ENCODE peak calls at places on chromosomes 4 and X, in six cellular contexts. U is astrocyte, A is lower lobe of right lung, Q is vagina, N is DMS 273 treated with DMSO at 0.1 percent for 48 hours, H is PC-3. O is an unnamed sample.

GRCh38 chr4:1312821-1313640 is 23.3 kb downstream of the MAEA start:
- DNase-seq in H (no peak), U (no peak), A (no peak), N (no peak), Q (no peak), O (no peak)

GRCh38 chrX:40871385-40872082 is 136.2 kb upstream of the MED14 start:
- DNase-seq in Q (no peak), U (peak; percentile 37), N (no peak), A (no peak), H (peak; percentile 18), O (peak; percentile 37)

GRCh38 chr4:109078724-109079123 is 223.7 kb downstream of the COL25A1 start:
- DNase-seq in H (no peak), N (no peak), A (no peak), Q (no peak), U (peak; percentile 95), O (peak; percentile 81)

GRCh38 chrX:133265331-133265730 is 47.2 kb upstream of the TFDP3 start:
- DNase-seq in U (peak; percentile 34), H (no peak), Q (no peak), A (peak; percentile 44), N (no peak), O (no peak)

GRCh38 chrX:16148896-16149295 is 18.4 kb upstream of the MAGEB17 start:
- DNase-seq in Q (no peak), A (no peak), N (no peak), U (no peak), H (peak; percentile 88), O (no peak)

GRCh38 chrX:150680974-150681373 is 12.2 kb upstream of the MTMR1 start:
- DNase-seq in Q (no peak), N (no peak), U (no peak), A (no peak), H (peak; percentile 66), O (peak; percentile 34)

GRCh38 chr4:67922697-67923096 is 38.9 kb upstream of the TMPRSS11D start:
- DNase-seq in A (no peak), U (peak; percentile 71), N (no peak), Q (no peak), H (no peak), O (no peak)

GRCh38 chrX:9907645-9908387 is 59.3 kb upstream of the CLDN34 start:
- DNase-seq in H (peak; percentile 94), U (peak; percentile 93), N (no peak), A (no peak), Q (no peak), O (peak; percentile 94)

GRCh38 chrX:8042304-8042703 is 115.1 kb upstream of the PNPLA4 start:
- DNase-seq in Q (no peak), H (peak; percentile 31), N (no peak), A (no peak), U (no peak), O (no peak)

GRCh38 chr4:123250843-123251242 is 145.8 kb upstream of the SPRY1 start:
- DNase-seq in A (no peak), Q (no peak), N (no peak), U (peak; percentile 60), H (no peak), O (peak; percentile 93)

GRCh38 chrX:123348468-123348867 is 164.4 kb downstream of the GRIA3 start:
- DNase-seq in U (peak; percentile 46), Q (no peak), H (no peak), A (no peak), N (no peak), O (no peak)

GRCh38 chr4:139798456-139798855 is 132.8 kb downstream of the MGST2 start:
- DNase-seq in U (peak; percentile 34), N (no peak), A (no peak), Q (no peak), H (no peak), O (peak; percentile 10)

GRCh38 chrX:43666301-43666912 is 10.3 kb downstream of the MAOA start:
- DNase-seq in Q (no peak), U (no peak), H (no peak), A (no peak), N (no peak), O (no peak)

GRCh38 chrX:138034136-138034535 is 468.2 kb downstream of the ZIC3 start:
- DNase-seq in A (no peak), U (no peak), H (peak; percentile 51), N (no peak), Q (no peak), O (no peak)

GRCh38 chr4:76896731-76897521 is 1.0 kb downstream of the SOWAHB start:
- DNase-seq in U (peak; percentile 18), A (peak; percentile 65), H (peak; percentile 22), N (no peak), Q (no peak), O (peak; percentile 18)

GRCh38 chrX:83845397-83845796 is 15.5 kb upstream of the CYLC1 start:
- DNase-seq in N (no peak), U (peak; percentile 15), H (peak; percentile 50), Q (no peak), A (no peak), O (peak; percentile 22)

GRCh38 chrX:13092455-13092941 is 48.1 kb upstream of the FAM9C start:
- DNase-seq in Q (no peak), N (no peak), A (peak; percentile 72), H (no peak), U (no peak), O (no peak)

GRCh38 chrX:110706446-110706845 is 89.2 kb downstream of the CHRDL1 start:
- DNase-seq in H (no peak), Q (no peak), N (no peak), A (no peak), U (no peak), O (no peak)

GRCh38 chr4:60078984-60079383 is 1121.1 kb upstream of the ADGRL3 start:
- DNase-seq in A (no peak), H (no peak), U (no peak), Q (no peak), N (no peak), O (no peak)

GRCh38 chrX:53939127-53939526 is 105.1 kb downstream of the PHF8 start:
- DNase-seq in Q (no peak), H (no peak), U (no peak), A (no peak), N (no peak), O (no peak)

GRCh38 chr4:3607690-3608514 is 75.7 kb upstream of the LRPAP1 start:
- DNase-seq in N (peak; percentile 48), A (no peak), H (no peak), U (no peak), Q (peak; percentile 93), O (no peak)

GRCh38 chr4:40409835-40410234 is 74.7 kb downstream of the CHRNA9 start:
- DNase-seq in U (peak; percentile 57), Q (no peak), H (peak; percentile 50), A (no peak), N (no peak), O (peak; percentile 38)

GRCh38 chrX:24515447-24515846 is 50.4 kb downstream of the PDK3 start:
- DNase-seq in U (no peak), Q (no peak), H (no peak), N (no peak), A (no peak), O (peak; percentile 4)

GRCh38 chr4:47913858-47914218 is 545 bp downstream of the NFXL1 start:
- DNase-seq in H (peak; percentile 19), N (no peak), Q (no peak), A (peak; percentile 63), U (no peak), O (no peak)

GRCh38 chrX:151974336-151975227 is at the start of gene GABRE:
- DNase-seq in N (no peak), U (no peak), Q (no peak), H (no peak), A (peak; percentile 56), O (no peak)

O was measured in IMR-90.